ENCODE peak calls at places on chromosomes 2 and 18, in five cellular contexts. F is breast epithelium, I is BE2C, A is dorsolateral prefrontal cortex, R is lung. N is an unnamed sample.

GRCh38 chr2:206531996-206532543 is 88.7 kb downstream of the ADAM23 start:
- DNase-seq in R (no peak), I (peak; percentile 7), F (no peak), A (peak; percentile 63), N (no peak)

GRCh38 chr18:35407871-35408481 is 30.8 kb upstream of the ZNF396 start:
- DNase-seq in F (no peak), I (peak; percentile 41), A (no peak), R (peak; percentile 64), N (no peak)

GRCh38 chr2:64212801-64213321 is 68.6 kb upstream of the PELI1 start:
- DNase-seq in A (no peak), R (no peak), I (no peak), F (no peak), N (no peak)

GRCh38 chr2:28351621-28352020 is 41.0 kb upstream of the FOSL2 start:
- DNase-seq in R (no peak), A (no peak), F (no peak), I (no peak), N (no peak)

GRCh38 chr2:60377825-60378224 is 175.6 kb downstream of the BCL11A start:
- DNase-seq in I (no peak), A (no peak), F (no peak), R (no peak), N (no peak)

GRCh38 chr18:66792466-66792865 is 188.6 kb upstream of the CDH19 start:
- DNase-seq in F (no peak), A (no peak), I (no peak), R (no peak), N (no peak)

GRCh38 chr18:3284501-3284900 is 22.6 kb downstream of the MYL12B start:
- DNase-seq in F (no peak), A (no peak), I (no peak), R (no peak), N (no peak)

GRCh38 chr2:241632478-241633325 is 4.3 kb downstream of the THAP4 start:
- DNase-seq in I (no peak), A (no peak), F (no peak), R (no peak), N (no peak)

GRCh38 chr2:236887519-236887918 is 198.2 kb upstream of the COPS8 start:
- DNase-seq in I (no peak), R (no peak), A (no peak), F (no peak), N (no peak)

GRCh38 chr2:95303191-95303914 is 6.2 kb downstream of the KCNIP3 start:
- DNase-seq in I (no peak), F (no peak), A (peak; percentile 77), R (no peak), N (no peak)

GRCh38 chr2:128195435-128195984 is 104.5 kb downstream of the UGGT1 start:
- DNase-seq in R (no peak), I (no peak), F (no peak), A (no peak), N (no peak)

GRCh38 chr2:222504714-222505113 is 80.4 kb downstream of the SGPP2 start:
- DNase-seq in I (no peak), A (no peak), F (no peak), R (no peak), N (no peak)

GRCh38 chr18:40079786-40080185 is 1875.2 kb upstream of the PIK3C3 start:
- DNase-seq in F (no peak), A (no peak), I (no peak), R (no peak), N (no peak)

GRCh38 chr2:178197791-178198190 is 3.5 kb downstream of the OSBPL6 start:
- DNase-seq in F (no peak), A (no peak), I (no peak), R (no peak), N (no peak)

GRCh38 chr2:160175169-160176130 is 24.6 kb downstream of the ITGB6 start:
- DNase-seq in I (no peak), R (no peak), A (no peak), F (no peak), N (no peak)

GRCh38 chr2:171522057-171522803 is at the start of gene CYBRD1:
- DNase-seq in A (peak; percentile 75), F (peak; percentile 76), I (peak; percentile 6), R (peak; percentile 82), N (peak; percentile 90)

GRCh38 chr2:61658841-61659780 is 121.0 kb upstream of the XPO1 start:
- DNase-seq in R (no peak), F (no peak), A (no peak), I (no peak), N (no peak)

GRCh38 chr2:148957023-148957422 is 81.5 kb upstream of the LYPD6B start:
- DNase-seq in R (no peak), I (no peak), A (no peak), F (no peak), N (no peak)

GRCh38 chr2:72579595-72580180 is 246.1 kb downstream of the EXOC6B start:
- DNase-seq in I (no peak), R (no peak), F (no peak), A (no peak), N (no peak)

GRCh38 chr18:63259581-63259830 is 60.1 kb downstream of the BCL2 start:
- DNase-seq in R (no peak), F (no peak), A (no peak), I (no peak), N (no peak)

GRCh38 chr18:36095936-36096519 is 28.7 kb upstream of the RPRD1A start:
- DNase-seq in F (no peak), I (no peak), R (no peak), A (no peak), N (no peak)

GRCh38 chr18:23970161-23971153 is 44.1 kb upstream of the TTC39C start:
- DNase-seq in R (no peak), F (no peak), I (no peak), A (no peak), N (no peak)

GRCh38 chr2:223930002-223930976 is 14.8 kb downstream of the WDFY1 start:
- DNase-seq in A (peak; percentile 82), R (no peak), I (peak; percentile 64), F (no peak), N (no peak)

GRCh38 chr2:20590704-20591515 is 60.0 kb downstream of the HS1BP3 start:
- DNase-seq in I (peak; percentile 63), R (no peak), A (no peak), F (no peak), N (peak; percentile 48)

GRCh38 chr2:132448771-132449170 is 32.2 kb downstream of the GPR39 start:
- DNase-seq in F (no peak), A (no peak), I (no peak), R (no peak), N (no peak)

GRCh38 chr2:223797811-223798721 is 39.3 kb downstream of the AP1S3 start:
- DNase-seq in R (no peak), I (peak; percentile 23), A (no peak), F (no peak), N (no peak)

GRCh38 chr2:54504866-54505265 is 48.7 kb downstream of the SPTBN1 start:
- DNase-seq in A (no peak), R (no peak), I (no peak), F (no peak), N (no peak)

GRCh38 chr2:152730591-152731333 is 12.3 kb downstream of the ARL6IP6 start:
- DNase-seq in F (no peak), R (no peak), I (no peak), A (no peak), N (no peak)

GRCh38 chr2:186543561-186544131 is 46.2 kb upstream of the ITGAV start:
- DNase-seq in R (no peak), I (no peak), F (no peak), A (no peak), N (no peak)

GRCh38 chr2:174771631-174772491 is 7.6 kb upstream of the CHRNA1 start:
- DNase-seq in A (peak; percentile 86), R (peak; percentile 69), F (peak; percentile 51), I (peak; percentile 80), N (peak; percentile 73)

GRCh38 chr2:227188292-227188691 is 23.9 kb downstream of the COL4A3 start:
- DNase-seq in R (peak; percentile 42), I (no peak), A (no peak), F (no peak), N (no peak)

GRCh38 chr2:65620524-65620923 is 188.1 kb upstream of the SPRED2 start:
- DNase-seq in A (no peak), I (no peak), R (no peak), F (no peak), N (no peak)
- TF ChIP-seq CTCF in A (no peak), I (no peak), R (no peak), F (no peak), N (no peak)

DNA sequence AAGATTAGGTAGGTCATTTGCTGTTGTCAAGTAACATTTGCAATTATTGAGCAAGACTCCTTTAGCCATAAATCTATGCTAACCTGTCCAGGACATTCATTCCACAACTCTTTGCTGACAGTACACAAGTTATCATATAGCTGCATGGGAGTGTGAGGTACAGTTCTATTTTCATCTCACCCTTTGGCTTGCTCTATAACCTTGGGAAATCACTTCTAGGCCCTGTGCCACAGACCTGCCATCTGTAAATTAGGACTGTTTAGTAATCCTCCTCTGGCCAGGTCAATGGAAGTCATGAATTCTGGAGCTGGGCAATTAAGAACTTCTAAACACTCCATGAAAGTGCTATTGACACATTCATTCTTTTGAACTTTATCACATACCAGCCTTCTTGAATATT is 34.6 kb upstream of the PAIP2B start:
- DNase-seq in F (no peak), I (no peak), A (no peak), R (no peak), N (no peak)
- H3K27me3 ChIP-seq in F (no peaks in the 10 kb centered on the region), I (no peaks in the 10 kb centered on the region), A (no peaks in the 10 kb centered on the region), R (no peaks in the 10 kb centered on the region), N (no peaks in the 10 kb centered on the region)

GRCh38 chr2:146246734-146247523 is 1597.9 kb upstream of the ACVR2A start:
- DNase-seq in I (no peak), A (no peak), F (no peak), R (no peak), N (no peak)

GRCh38 chr2:146241023-146241422 is 1603.8 kb upstream of the ACVR2A start:
- DNase-seq in R (no peak), A (no peak), F (no peak), I (no peak), N (no peak)

GRCh38 chr2:146244131-146244530 is 1600.7 kb upstream of the ACVR2A start:
- DNase-seq in A (no peak), F (no peak), I (no peak), R (no peak), N (no peak)

GRCh38 chr2:146240376-146240775 is 1604.5 kb upstream of the ACVR2A start:
- DNase-seq in R (no peak), F (no peak), I (no peak), A (no peak), N (no peak)

DNA sequence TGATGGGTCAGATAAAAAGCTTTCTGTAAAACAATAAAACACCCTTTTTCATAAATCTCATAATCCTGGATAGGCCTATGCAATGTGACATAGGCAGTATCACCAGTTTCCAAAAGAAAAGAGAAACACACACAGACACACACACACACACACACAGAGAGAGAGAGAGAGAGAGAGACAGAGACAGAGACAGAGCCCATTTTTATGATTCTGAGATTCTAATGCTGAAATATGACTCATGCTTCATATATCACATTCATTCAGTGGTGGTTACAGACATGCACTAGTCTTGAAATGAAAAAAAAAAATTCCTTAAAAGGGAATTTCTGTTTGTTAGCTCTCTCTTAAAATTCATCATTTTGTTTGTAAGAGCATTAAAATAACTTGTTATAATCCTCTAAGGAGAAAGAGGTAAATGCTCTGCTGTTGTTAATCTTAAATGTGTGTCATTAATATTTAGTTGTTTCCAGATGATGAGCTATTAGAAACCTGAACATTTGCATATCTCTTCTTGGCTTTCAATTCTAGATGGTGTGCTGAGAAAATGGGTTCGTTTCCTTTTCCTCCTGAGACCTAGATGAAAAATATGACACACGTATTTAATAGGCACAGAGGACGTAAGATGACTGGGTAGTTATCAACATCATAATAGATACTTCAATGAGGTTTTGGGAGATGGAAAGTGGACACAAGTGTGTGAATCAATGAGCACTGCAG is 1598.7 kb upstream of the ACVR2A start:
- DNase-seq in R (no peak), F (no peak), A (no peak), I (no peak), N (no peak)
- H3K4me3 ChIP-seq in R (no peak overlapping the region), F (no peak overlapping the region), A (no peak overlapping the region), I (no peak overlapping the region), N (no peak overlapping the region)

GRCh38 chr2:109103286-109103685 is 25.7 kb upstream of the SH3RF3 start:
- DNase-seq in F (no peak), R (no peak), A (no peak), I (no peak), N (no peak)
- TF ChIP-seq CTCF in F (no peak), R (no peak), A (no peak), I (no peak), N (no peak)